ENCODE peak calls at places on chromosomes 3 and 15, in eight cellular contexts. F is ovary, Q is GM10248, Y is dorsolateral prefrontal cortex, E is astrocyte of the cerebellum, U is bronchial epithelial cell, B is AG09309, X is cardiac muscle cell. T is an unnamed sample.

GRCh38 chr3:36540898-36541518 is 160.7 kb downstream of the STAC start:
- DNase-seq in Q (no peak), Y (no peak), F (no peak), U (peak), B (peak), E (peak), X (peak), T (no peak)

GRCh38 chr15:90819850-90820249 is 48.5 kb upstream of the FURIN start:
- DNase-seq in Y (no peak), U (no peak), B (no peak), X (no peak), Q (no peak), E (no peak), F (no peak), T (no peak)

GRCh38 chr15:91407237-91407889 is 307.3 kb downstream of the SV2B start:
- DNase-seq in U (peak), X (peak), Y (no peak), E (peak), F (no peak), Q (no peak), B (no peak), T (no peak)

GRCh38 chr15:52523192-52523591 is 5.5 kb downstream of the MYO5A start:
- DNase-seq in X (peak), F (no peak), B (peak), Y (no peak), Q (no peak), U (peak), E (peak), T (no peak)

GRCh38 chr15:48774484-48774883 is 36.4 kb downstream of the CEP152 start:
- DNase-seq in B (no peak), U (no peak), Q (no peak), Y (no peak), E (no peak), F (no peak), X (no peak), T (no peak)

GRCh38 chr3:23863060-23863459 is 53.7 kb downstream of the NKIRAS1 start:
- DNase-seq in Y (no peak), F (no peak), E (no peak), Q (no peak), U (no peak), X (no peak), B (no peak), T (no peak)

GRCh38 chr3:181369637-181370036 is 342.1 kb upstream of the SOX2 start:
- DNase-seq in B (no peak), X (no peak), F (no peak), Q (no peak), Y (no peak), E (no peak), U (no peak), T (no peak)

GRCh38 chr3:196179380-196180308 is 31.6 kb downstream of the ZDHHC19 start:
- DNase-seq in F (no peak), X (peak), Y (peak), E (peak), Q (peak), U (peak), B (peak), T (peak)

GRCh38 chr3:128551872-128552271 is 58.9 kb upstream of the GATA2 start:
- DNase-seq in Q (no peak), E (no peak), Y (no peak), B (no peak), F (no peak), U (no peak), X (no peak), T (no peak)

GRCh38 chr15:70589221-70589620 is 174.1 kb downstream of the UACA start:
- DNase-seq in E (peak), B (peak), Y (no peak), U (no peak), X (peak), Q (no peak), F (no peak), T (no peak)

GRCh38 chr15:76714950-76715349 is 190.2 kb downstream of the SCAPER start:
- DNase-seq in B (no peak), Y (no peak), X (no peak), Q (no peak), F (no peak), U (no peak), E (no peak), T (no peak)

GRCh38 chr15:62059818-62060115 is 480 bp downstream of the VPS13C start:
- DNase-seq in Q (peak), X (peak), U (no peak), Y (peak), E (peak), F (peak), B (no peak), T (no peak)

GRCh38 chr3:187281191-187281714 is 10.3 kb downstream of the MASP1 start:
- DNase-seq in E (no peak), F (no peak), Y (no peak), X (peak), Q (no peak), U (no peak), B (peak), T (no peak)

GRCh38 chr15:63598467-63599400 is 1.5 kb downstream of the FBXL22 start:
- DNase-seq in B (no peak), X (peak), F (no peak), Q (no peak), Y (no peak), U (no peak), E (no peak), T (no peak)

GRCh38 chr15:63601026-63601726 is 4.0 kb downstream of the FBXL22 start:
- DNase-seq in U (no peak), E (no peak), X (peak), Y (no peak), B (no peak), F (no peak), Q (peak), T (no peak)

GRCh38 chr15:63600001-63600645 is 2.9 kb downstream of the FBXL22 start:
- DNase-seq in E (no peak), Y (no peak), Q (no peak), F (no peak), U (no peak), B (no peak), X (peak), T (no peak)

GRCh38 chr15:63600646-63601025 is 3.4 kb downstream of the FBXL22 start:
- DNase-seq in U (peak), X (peak), B (peak), E (peak), Y (peak), F (peak), Q (peak), T (no peak)

DNA sequence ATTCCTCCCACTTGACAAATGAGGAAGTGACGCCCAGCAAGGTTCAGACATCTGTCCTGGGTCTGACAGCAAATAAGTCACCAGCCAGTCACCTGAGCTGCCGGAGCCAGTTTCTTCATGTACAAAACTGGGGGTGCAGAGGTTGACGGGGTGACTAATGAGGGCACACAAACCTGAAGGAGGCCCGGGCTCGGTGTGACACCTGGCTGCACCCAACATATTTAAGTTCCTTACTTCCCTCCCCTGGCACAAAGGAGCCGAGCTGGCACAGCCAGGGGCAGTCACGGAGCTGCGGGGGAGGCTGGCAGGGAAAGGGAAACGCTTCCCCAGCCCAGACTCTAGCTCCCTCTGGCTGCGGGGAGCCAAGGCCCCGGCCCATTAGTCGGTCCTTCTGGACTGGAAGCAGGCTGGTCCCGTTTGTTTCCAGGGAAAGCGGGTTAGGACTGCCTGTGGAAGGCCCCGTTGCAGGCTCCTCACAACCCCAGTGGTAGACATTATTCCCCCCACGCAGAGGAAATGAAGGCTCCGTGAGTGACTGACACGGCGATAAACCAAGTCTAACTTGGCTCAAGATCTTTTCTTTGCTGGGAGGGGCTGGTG is 2.3 kb downstream of the FBXL22 start:
- DNase-seq in Y (peak), F (peak), U (peak), X (peak), B (no peak), E (no peak), Q (peak), T (no peak)
- TF ChIP-seq CTCF in Y (peak), F (no peak), U (peak), X (peak), B (peak), E (peak), Q (peak), T (peak)

DNA sequence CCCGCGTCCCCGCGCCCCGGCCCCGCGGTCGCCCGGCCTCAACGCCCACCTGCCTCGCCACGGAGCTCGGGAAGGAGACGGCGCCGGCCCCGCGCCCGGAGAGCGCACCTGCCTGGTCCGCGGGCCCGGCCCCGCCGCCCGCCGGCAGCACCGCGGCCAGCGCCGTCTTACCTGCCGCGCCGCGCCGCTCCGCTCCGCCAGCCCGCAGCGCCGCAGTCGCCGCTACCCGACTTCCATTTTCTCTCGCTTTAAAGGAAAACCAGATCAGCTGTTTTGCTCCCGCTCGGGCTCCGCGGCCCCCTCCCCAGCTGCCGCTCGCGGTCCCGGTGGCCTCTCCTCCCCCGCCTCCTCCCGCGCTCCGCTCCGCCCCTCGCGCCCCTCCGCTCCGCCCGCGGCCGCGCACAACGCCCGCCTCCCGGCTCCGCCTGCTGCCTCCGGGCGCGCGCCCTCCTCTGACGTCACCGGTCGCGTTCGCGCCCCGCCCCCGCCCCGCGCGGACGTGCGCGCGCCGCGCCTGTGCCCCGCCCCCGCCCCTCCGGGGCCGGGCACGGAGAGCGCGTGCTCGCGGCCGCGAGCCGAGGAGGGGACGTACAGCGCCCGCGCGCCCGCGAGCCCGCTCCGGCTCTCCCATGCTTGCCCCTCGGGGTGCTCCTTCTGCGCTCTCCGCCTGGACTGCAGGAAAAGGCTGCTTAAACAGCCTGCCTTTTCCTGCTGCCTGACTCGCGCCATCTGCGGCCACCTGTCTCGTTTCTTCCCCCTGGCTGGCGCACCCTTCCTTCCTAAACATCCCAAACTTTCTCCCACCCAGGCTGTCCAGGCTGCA is 159.8 kb upstream of the CHRNA7 start:
- DNase-seq in U (peak), Y (peak), X (peak), Q (peak), E (peak), B (peak), F (peak), T (no peak)
- TF ChIP-seq CTCF in U (no peak), Y (no peak), X (no peak), Q (no peak), E (no peak), B (no peak), F (no peak), T (no peak)

GRCh38 chr3:50147016-50147415 is 8.1 kb upstream of the SEMA3F start:
- DNase-seq in Y (no peak), Q (no peak), U (no peak), X (no peak), B (no peak), F (no peak), E (no peak), T (no peak)

GRCh38 chr3:50147447-50147846 is 7.7 kb upstream of the SEMA3F start:
- DNase-seq in X (no peak), B (no peak), Q (no peak), U (no peak), F (no peak), E (no peak), Y (no peak), T (no peak)

GRCh38 chr3:50150404-50150750 is 4.7 kb upstream of the SEMA3F start:
- DNase-seq in E (no peak), U (no peak), B (no peak), X (no peak), F (no peak), Y (no peak), Q (no peak), T (no peak)

GRCh38 chr3:50147861-50148260 is 7.3 kb upstream of the SEMA3F start:
- DNase-seq in Y (no peak), F (no peak), B (no peak), X (no peak), E (no peak), Q (no peak), U (no peak), T (no peak)

DNA sequence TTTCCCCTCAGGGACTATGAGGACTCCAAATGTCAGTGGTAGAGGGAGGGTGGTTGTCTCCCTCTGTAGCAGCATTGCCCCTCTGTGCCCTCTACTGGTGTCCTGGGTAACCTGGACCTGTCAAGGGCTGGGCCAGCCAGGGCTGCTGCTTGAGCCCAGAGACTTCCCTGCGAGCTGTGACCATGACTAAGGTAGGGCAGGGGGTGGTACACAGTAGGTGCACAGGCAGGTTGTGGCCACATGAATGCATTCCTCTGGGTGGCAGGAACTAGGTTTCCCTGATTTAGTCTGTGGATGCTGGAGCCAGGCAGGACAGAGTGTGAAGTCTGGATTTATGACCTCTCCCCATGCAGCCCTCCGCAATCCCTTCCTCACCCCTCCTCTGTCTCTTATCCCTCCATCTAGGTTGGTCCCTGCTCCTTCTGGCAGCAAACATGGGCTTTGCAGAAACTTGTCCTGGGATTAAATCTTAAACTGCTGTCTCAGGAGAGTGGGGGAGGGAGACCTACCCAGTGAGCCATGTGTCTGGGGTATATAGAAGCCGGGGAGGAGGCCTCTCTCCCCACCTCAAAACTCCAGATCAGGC is 8.7 kb upstream of the SEMA3F start:
- DNase-seq in Y (no peak), Q (no peak), X (no peak), F (no peak), U (peak), B (no peak), E (no peak), T (no peak)
- TF ChIP-seq CTCF in Y (no peak), Q (no peak), X (no peak), F (no peak), U (peak), B (no peak), E (no peak), T (no peak)

GRCh38 chr3:157353657-157354056 is 83.0 kb upstream of the PTX3 start:
- DNase-seq in B (no peak), Q (no peak), E (no peak), U (no peak), X (no peak), Y (no peak), F (no peak), T (no peak)

GRCh38 chr3:157354254-157354653 is 82.4 kb upstream of the PTX3 start:
- DNase-seq in E (no peak), F (no peak), Q (no peak), U (no peak), B (no peak), Y (no peak), X (no peak), T (no peak)

GRCh38 chr3:157354722-157355121 is 81.9 kb upstream of the PTX3 start:
- DNase-seq in Q (peak), F (no peak), B (no peak), Y (no peak), U (peak), X (peak), E (no peak), T (no peak)

GRCh38 chr3:157355276-157355675 is 81.4 kb upstream of the PTX3 start:
- DNase-seq in E (no peak), B (no peak), Y (no peak), Q (no peak), X (no peak), U (no peak), F (no peak), T (no peak)

DNA sequence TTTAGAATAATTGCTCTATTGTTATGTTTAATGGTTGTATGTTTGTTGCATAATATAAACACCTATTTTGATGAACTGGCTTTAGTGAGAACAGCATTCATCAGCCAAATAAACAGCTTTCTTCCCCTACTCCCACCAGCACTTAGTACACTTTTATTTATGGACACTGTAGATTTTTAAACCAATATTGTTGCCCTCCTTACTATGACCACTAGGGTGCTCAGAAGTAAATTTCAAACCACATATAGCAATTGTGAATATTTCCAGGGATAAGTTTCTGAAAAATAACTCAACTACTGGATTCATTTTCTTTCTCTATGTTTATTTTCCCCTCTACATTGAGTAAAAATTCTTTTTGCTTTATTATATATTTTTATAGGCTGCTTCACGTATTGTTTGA is 84.7 kb upstream of the PTX3 start:
- DNase-seq in Q (no peak), F (no peak), X (no peak), Y (no peak), E (no peak), B (no peak), U (no peak), T (no peak)
- TF ChIP-seq CTCF in Q (no peak), F (no peak), X (peak), Y (no peak), E (no peak), B (peak), U (no peak), T (peak)

T was measured in chondrocyte.